ENCODE peak calls at places on chromosomes 3 and 15, in five cellular contexts. F is anterior cingulate cortex, L is Caki2, A is NCI-H2029 treated with DMSO at 0.1 percent for 48 hours, G is Peyer's patch. M is an unnamed sample.

GRCh38 chr15:79028411-79028964 is 62.1 kb downstream of the RASGRF1 start:
- DNase-seq in F (peak), G (peak), A (no peak), L (peak), M (peak)

GRCh38 chr15:31269961-31270575 is 56.6 kb upstream of the KLF13 start:
- DNase-seq in F (no peak), L (no peak), A (no peak), G (no peak), M (no peak)

GRCh38 chr3:32456429-32457130 is 46.1 kb downstream of the CMTM6 start:
- DNase-seq in F (no peak), G (no peak), L (no peak), A (no peak), M (no peak)

GRCh38 chr3:186452517-186452916 is 90.5 kb upstream of the DGKG start:
- DNase-seq in L (peak), F (no peak), A (no peak), G (no peak), M (peak)

GRCh38 chr3:52004158-52004787 is 8.6 kb upstream of the RPL29 start:
- DNase-seq in G (no peak), L (no peak), F (peak), A (no peak), M (peak)

GRCh38 chr15:38002883-38003477 is 68.5 kb downstream of the TMCO5A start:
- DNase-seq in G (peak), F (peak), L (peak), A (no peak), M (peak)

GRCh38 chr3:52845157-52845556 is 10.3 kb upstream of the MUSTN1 start:
- DNase-seq in L (no peak), G (peak), A (no peak), F (no peak), M (no peak)

GRCh38 chr3:171419457-171419856 is 40.7 kb downstream of the TNIK start:
- DNase-seq in G (no peak), L (no peak), F (no peak), A (no peak), M (no peak)

GRCh38 chr3:54122046-54122801 is at the start of gene CACNA2D3:
- DNase-seq in G (no peak), A (no peak), F (peak), L (peak), M (no peak)

GRCh38 chr15:78079296-78080087 is 2.0 kb upstream of the TBC1D2B start:
- DNase-seq in F (no peak), G (peak), A (no peak), L (no peak), M (no peak)

GRCh38 chr3:126087552-126088175 is 3.7 kb upstream of the SLC41A3 start:
- DNase-seq in L (peak), G (no peak), A (no peak), F (no peak), M (no peak)

GRCh38 chr15:81531141-81531592 is 157.2 kb upstream of the TMC3 start:
- DNase-seq in G (no peak), F (no peak), A (no peak), L (no peak), M (no peak)

GRCh38 chr15:99181544-99181943 is 67.8 kb downstream of the TTC23 start:
- DNase-seq in F (no peak), L (no peak), G (no peak), A (no peak), M (peak)

GRCh38 chr15:40283615-40284306 is 897 bp upstream of the ANKRD63 start:
- DNase-seq in F (no peak), G (no peak), A (no peak), L (no peak), M (peak)

GRCh38 chr3:148178508-148178907 is 519.2 kb upstream of the AGTR1 start:
- DNase-seq in F (no peak), G (no peak), L (peak), A (peak), M (no peak)

GRCh38 chr3:184666422-184666821 is 45.4 kb downstream of the MAGEF1 start:
- DNase-seq in F (no peak), A (peak), G (no peak), L (no peak), M (no peak)

GRCh38 chr3:10008588-10009344 is 17.5 kb upstream of the FANCD2 start:
- DNase-seq in A (peak), G (peak), L (peak), F (peak), M (no peak)

GRCh38 chr15:89307046-89307587 is 27.5 kb downstream of the POLG start:
- DNase-seq in G (no peak), F (no peak), A (no peak), L (peak), M (no peak)

GRCh38 chr3:27758083-27758482 is 36.0 kb upstream of the EOMES start:
- DNase-seq in F (no peak), G (no peak), A (no peak), L (peak), M (peak)

GRCh38 chr15:70185251-70185711 is 87.6 kb upstream of the TLE3 start:
- DNase-seq in L (no peak), F (no peak), A (no peak), G (no peak), M (no peak)

GRCh38 chr3:130841357-130841756 is 52.5 kb upstream of the ATP2C1 start:
- DNase-seq in L (no peak), F (no peak), A (no peak), G (no peak), M (no peak)

GRCh38 chr15:31338318-31338878 is 11.8 kb downstream of the KLF13 start:
- DNase-seq in A (no peak), L (no peak), F (no peak), G (peak), M (no peak)

GRCh38 chr3:186137051-186137685 is 28.3 kb upstream of the ETV5 start:
- DNase-seq in A (no peak), F (no peak), G (no peak), L (no peak), M (no peak)

GRCh38 chr3:57960174-57960505 is 48.1 kb upstream of the FLNB start:
- DNase-seq in A (no peak), G (no peak), F (no peak), L (no peak), M (no peak)

GRCh38 chr3:195587824-195588223 is 4.1 kb upstream of the APOD start:
- DNase-seq in A (no peak), L (no peak), G (no peak), F (no peak), M (no peak)

GRCh38 chr3:174440350-174440716 is 418.8 kb upstream of the NAALADL2 start:
- DNase-seq in G (no peak), A (peak), L (no peak), F (no peak), M (peak)

GRCh38 chr15:37765809-37766208 is 168.6 kb upstream of the TMCO5A start:
- DNase-seq in A (no peak), G (peak), L (no peak), F (no peak), M (peak)

GRCh38 chr3:73030073-73030597 is 31.3 kb upstream of the EBLN2 start:
- DNase-seq in L (no peak), G (no peak), F (no peak), A (no peak), M (no peak)

GRCh38 chr15:66016199-66016598 is 146.9 kb downstream of the RAB11A start:
- DNase-seq in G (no peak), L (peak), A (no peak), F (no peak), M (no peak)

GRCh38 chr3:170739410-170739809 is 130.6 kb downstream of the RPL22L1 start:
- DNase-seq in G (no peak), L (no peak), A (no peak), F (no peak), M (no peak)

M was measured in NB4.